ENCODE peak calls at places on chromosomes 16 and 17, in four cellular contexts. F is H1, G is GM12878, V is K562. Y is an unnamed sample.

GRCh38 chr16:50300942-50301625 is 34.7 kb downstream of the ADCY7 start:
- DNase-seq in V (no peak), F (no peak), G (no peak), Y (peak; percentile 24)

GRCh38 chr16:73163238-73163795 is 115.4 kb upstream of the ZFHX3 start:
- DNase-seq in V (no peak), F (no peak), G (no peak), Y (no peak)

GRCh38 chr17:70588003-70588402 is 418.7 kb downstream of the KCNJ2 start:
- DNase-seq in V (no peak), G (no peak), F (no peak), Y (no peak)

GRCh38 chr17:39754958-39755549 is 17.3 kb downstream of the GRB7 start:
- DNase-seq in V (no peak), G (no peak), F (no peak), Y (no peak)

GRCh38 chr17:36149296-36149820 is 27.1 kb downstream of the TBC1D3B start:
- DNase-seq in V (peak; percentile 30), F (no peak), G (no peak), Y (no peak)

GRCh38 chr17:64599187-64599676 is 62.9 kb downstream of the SMURF2 start:
- DNase-seq in F (no peak), V (peak; percentile 88), G (no peak), Y (no peak)

GRCh38 chr17:31052187-31052889 is 42.4 kb upstream of the NF1 start:
- DNase-seq in F (no peak), V (peak; percentile 75), G (no peak), Y (no peak)

GRCh38 chr17:43839670-43840101 is 6.7 kb upstream of the MPP3 start:
- DNase-seq in V (peak; percentile 49), G (no peak), F (no peak), Y (no peak)

GRCh38 chr16:86452451-86452850 is 57.9 kb upstream of the FOXF1 start:
- DNase-seq in G (no peak), V (no peak), F (no peak), Y (no peak)

GRCh38 chr17:81712468-81713003 is 452 bp downstream of the SLC25A10 start:
- DNase-seq in V (peak; percentile 72), G (no peak), F (no peak), Y (peak; percentile 90)

GRCh38 chr17:72116692-72117469 is 3.9 kb upstream of the SOX9 start:
- DNase-seq in V (no peak), F (no peak), G (no peak), Y (no peak)

GRCh38 chr16:75804368-75804767 is 78.1 kb upstream of the CPHXL start:
- DNase-seq in G (no peak), F (no peak), V (no peak), Y (no peak)

GRCh38 chr17:44223574-44224046 is 4.1 kb upstream of the UBTF start:
- DNase-seq in V (no peak), G (no peak), F (no peak), Y (no peak)

GRCh38 chr17:69819316-69820087 is 255.5 kb upstream of the KCNJ16 start:
- DNase-seq in F (no peak), G (no peak), V (no peak), Y (no peak)

GRCh38 chr16:11346700-11347319 is 1.6 kb downstream of the RMI2 start:
- DNase-seq in G (no peak), V (no peak), F (no peak), Y (no peak)

GRCh38 chr17:30290696-30291570 is 811 bp downstream of the BLMH start:
- DNase-seq in G (no peak), V (peak; percentile 71), F (no peak), Y (peak; percentile 64)

GRCh38 chr16:57606147-57606846 is 22.1 kb upstream of the ADGRG1 start:
- DNase-seq in V (peak; percentile 19), G (no peak), F (no peak), Y (no peak)

GRCh38 chr16:30011505-30012480 is 966 bp upstream of the DOC2A start:
- DNase-seq in G (no peak), V (no peak), F (no peak), Y (no peak)
- H2AFZ ChIP-seq in G (no peak overlapping the region), V (no peak overlapping the region), F (no peak overlapping the region), Y (no peak overlapping the region)

DNA sequence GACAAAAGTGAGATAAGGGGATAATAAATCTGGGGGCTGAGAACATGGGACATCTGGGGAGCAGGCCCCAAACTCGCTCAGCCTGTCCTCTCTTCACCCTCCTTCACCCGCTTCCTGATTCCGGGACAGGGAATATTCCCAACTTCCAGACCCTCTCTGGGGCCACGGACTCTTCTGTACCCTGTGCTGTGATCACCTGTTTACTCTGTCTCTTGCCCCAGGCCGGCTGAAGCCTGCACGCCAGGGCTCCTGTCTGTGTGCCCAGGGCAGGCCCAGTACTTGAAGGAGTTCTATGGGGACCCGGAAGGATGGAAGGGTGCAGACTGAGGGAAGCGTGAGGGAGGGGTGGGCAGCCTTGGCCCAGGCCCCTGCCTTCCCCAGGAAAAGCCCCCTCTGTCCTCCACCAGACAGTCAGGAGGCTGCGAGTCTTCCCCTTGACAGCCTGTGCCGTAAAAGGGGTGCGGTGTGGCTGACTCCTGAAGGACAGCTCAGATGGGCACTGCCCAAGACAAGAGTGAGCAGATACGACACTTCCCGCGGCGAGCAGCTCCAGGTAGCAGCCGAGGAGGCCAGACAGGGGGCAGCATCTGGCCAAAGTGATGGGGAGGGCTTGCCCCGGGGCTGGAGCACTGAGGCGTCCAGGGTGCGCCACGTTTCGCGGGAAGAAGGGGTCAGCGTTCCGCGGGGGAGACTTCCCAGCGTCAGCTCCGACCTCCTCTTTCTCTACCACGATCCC is 1.0 kb upstream of the CCNF start:
- DNase-seq in F (no peak), V (peak; percentile 87), G (no peak), Y (peak; percentile 68)
- TF ChIP-seq RAD21 in F (no peak), V (peak; percentile 47), G (no peak), Y (no peak)

DNA sequence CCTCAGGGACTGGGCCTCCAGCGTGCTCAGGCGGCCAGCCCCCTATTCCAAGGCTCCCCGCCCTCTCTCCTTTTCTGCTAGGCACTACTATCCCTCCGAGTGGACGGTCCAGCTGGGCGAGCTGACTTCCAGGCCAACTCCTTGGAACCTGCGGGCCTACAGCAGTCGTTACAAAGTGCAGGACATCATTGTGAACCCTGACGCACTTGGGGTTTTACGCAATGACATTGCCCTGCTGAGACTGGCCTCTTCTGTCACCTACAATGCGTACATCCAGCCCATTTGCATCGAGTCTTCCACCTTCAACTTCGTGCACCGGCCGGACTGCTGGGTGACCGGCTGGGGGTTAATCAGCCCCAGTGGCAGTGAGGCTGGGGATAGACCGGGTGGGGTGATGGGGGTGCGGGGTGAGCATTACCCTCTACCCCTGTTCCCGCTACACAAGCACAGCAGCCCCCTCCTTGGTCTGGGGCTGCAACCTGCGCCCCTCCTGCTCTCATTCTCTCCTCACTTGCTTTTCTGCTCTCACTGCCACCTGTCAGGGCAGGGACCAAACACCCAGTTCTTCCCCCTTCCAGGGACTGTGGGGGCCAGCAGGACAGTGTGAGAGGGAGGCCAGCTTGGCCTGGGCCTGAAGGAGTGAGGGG is 1.1 kb downstream of the PRSS41 start:
- DNase-seq in F (no peak), G (no peak), V (no peak), Y (peak; percentile 75)
- TF ChIP-seq NRF1 in F (no peak), G (no peak), V (no peak), Y (no peak)

GRCh38 chr17:17976931-17977570 is 4.4 kb downstream of the DRC3 start:
- DNase-seq in G (no peak), F (no peak), V (no peak), Y (no peak)
- H2AFZ ChIP-seq in G (no peak overlapping the region), F (no peak overlapping the region), V (no peak overlapping the region), Y (no peak overlapping the region)

GRCh38 chr17:1256699-1257098 is 13.5 kb upstream of the BHLHA9 start:
- DNase-seq in G (no peak), V (no peak), F (no peak), Y (no peak)
- TF ChIP-seq RAD21 in G (no peak), V (no peak), F (no peak), Y (no peak)

GRCh38 chr16:48102083-48103008 is 53.4 kb downstream of the ABCC12 start:
- DNase-seq in G (no peak), F (no peak), V (no peak), Y (no peak)
- TF ChIP-seq NRF1 in G (no peak), F (no peak), V (no peak), Y (no peak)

GRCh38 chr16:60091076-60091475 is 1357.0 kb upstream of the GOT2 start:
- DNase-seq in V (no peak), F (no peak), G (no peak), Y (no peak)
- H2AFZ ChIP-seq in V (no peak overlapping the region), F (no peak overlapping the region), G (no peak overlapping the region), Y (no peak overlapping the region)

GRCh38 chr16:54934536-54935410 is 4.1 kb downstream of the IRX5 start:
- DNase-seq in F (no peak), G (no peak), V (no peak), Y (peak; percentile 48)
- TF ChIP-seq RAD21 in F (peak; percentile 78), G (no peak), V (no peak), Y (peak; percentile 39)

GRCh38 chr17:42155614-42156045 is 841 bp upstream of the RAB5C start:
- DNase-seq in F (no peak), G (no peak), V (no peak), Y (no peak)
- TF ChIP-seq NRF1 in F (no peak), G (no peak), V (no peak), Y (no peak)